ENCODE peak calls at places on chromosomes 5 and 9, in four cellular contexts. W is cardiac muscle cell; B is Caki2; H is stimulated activated CD8-positive, alpha-beta memory T cell treated with anti-CD3 and anti-CD28 coated beads, Interleukin-4, amount 100 ng/mL, for 48 hours. C is an unnamed sample.

GRCh38 chr5:83360573-83360972 is 111.0 kb upstream of the VCAN start:
- DNase-seq in W (no peak), B (no peak), H (no peak), C (no peak)

GRCh38 chr9:115036691-115037090 is 81.3 kb downstream of the TNC start:
- DNase-seq in W (no peak), B (no peak), H (peak; percentile 47), C (no peak)

GRCh38 chr9:134130503-134131375 is 5.1 kb upstream of the WDR5 start:
- DNase-seq in W (peak; percentile 10), B (no peak), H (no peak), C (no peak)

GRCh38 chr5:91281409-91281808 is 101.7 kb downstream of the ARRDC3 start:
- DNase-seq in W (no peak), B (peak; percentile 95), H (no peak), C (no peak)

GRCh38 chr5:45060686-45061085 is 251.9 kb downstream of the MRPS30 start:
- DNase-seq in W (no peak), B (no peak), H (no peak), C (no peak)

GRCh38 chr5:103244398-103244797 is 14.2 kb upstream of the MACIR start:
- DNase-seq in W (no peak), B (no peak), H (no peak), C (no peak)

GRCh38 chr5:181221792-181222629 is 1.1 kb upstream of the TRIM41 start:
- DNase-seq in W (peak; percentile 82), B (peak; percentile 98), H (peak; percentile 100), C (peak; percentile 97)

GRCh38 chr5:180088561-180088960 is 17.0 kb upstream of the RNF130 start:
- DNase-seq in W (no peak), B (no peak), H (no peak), C (no peak)

GRCh38 chr5:141969783-141970741 is 1.2 kb downstream of the RNF14 start:
- DNase-seq in W (peak; percentile 45), B (peak; percentile 42), H (no peak), C (no peak)

GRCh38 chr9:7368410-7369292 is 430.9 kb downstream of the DMAC1 start:
- DNase-seq in W (peak; percentile 48), B (no peak), H (no peak), C (no peak)

GRCh38 chr9:28086881-28087280 is 513.6 kb upstream of the C9orf72 start:
- DNase-seq in W (no peak), B (no peak), H (no peak), C (no peak)

GRCh38 chr5:83503662-83504061 is 32.1 kb downstream of the VCAN start:
- DNase-seq in W (no peak), B (no peak), H (no peak), C (no peak)

GRCh38 chr9:37174247-37174646 is 53.9 kb downstream of the ZCCHC7 start:
- DNase-seq in W (no peak), B (no peak), H (no peak), C (no peak)

GRCh38 chr9:76490249-76490990 is 31.4 kb downstream of the GCNT1 start:
- DNase-seq in W (no peak), B (no peak), H (no peak), C (no peak)

GRCh38 chr9:131608469-131609115 is 63.3 kb downstream of the PRRT1B start:
- DNase-seq in W (peak; percentile 89), B (peak; percentile 63), H (no peak), C (peak; percentile 93)

GRCh38 chr9:97316904-97317303 is 9.4 kb downstream of the CCDC180 start:
- DNase-seq in W (no peak), B (no peak), H (no peak), C (no peak)

GRCh38 chr9:16401720-16402119 is 468.8 kb downstream of the BNC2 start:
- DNase-seq in W (no peak), B (no peak), H (no peak), C (no peak)

GRCh38 chr5:43401827-43402226 is 10.4 kb downstream of the CCL28 start:
- DNase-seq in W (no peak), B (no peak), H (no peak), C (no peak)

GRCh38 chr5:177198738-177199137 is 65.2 kb downstream of the NSD1 start:
- DNase-seq in W (no peak), B (no peak), H (no peak), C (no peak)

GRCh38 chr9:124007157-124007460 is 4.5 kb upstream of the LHX2 start:
- DNase-seq in W (no peak), B (peak; percentile 10), H (no peak), C (no peak)

GRCh38 chr5:113035096-113035495 is 58.5 kb downstream of the DCP2 start:
- DNase-seq in W (no peak), B (no peak), H (no peak), C (no peak)

GRCh38 chr5:74627511-74628120 is 12.9 kb downstream of the ENC1 start:
- DNase-seq in W (no peak), B (no peak), H (no peak), C (no peak)

GRCh38 chr9:87531370-87532295 is 34.0 kb downstream of the DAPK1 start:
- DNase-seq in W (no peak), B (no peak), H (no peak), C (no peak)

GRCh38 chr5:56094579-56095361 is 100.0 kb upstream of the IL6ST start:
- DNase-seq in W (no peak), B (no peak), H (peak; percentile 72), C (no peak)

GRCh38 chr9:10268500-10269485 is 344.0 kb downstream of the PTPRD start:
- DNase-seq in W (peak; percentile 78), B (no peak), H (no peak), C (no peak)

GRCh38 chr5:10601246-10602030 is 37.6 kb downstream of the ANKRD33B start:
- DNase-seq in W (peak; percentile 41), B (peak; percentile 97), H (peak; percentile 25), C (peak; percentile 92)